ENCODE peak calls at places on chromosome 5, in four cellular contexts. F is EL, I is GM20000, X is brain microvascular endothelial cell. P is an unnamed sample.

GRCh38 chr5:1038417-1039209 is 30.0 kb downstream of the NKD2 start:
- DNase-seq in X (no peak), F (no peak), I (no peak), P (no peak)

GRCh38 chr5:107467137-107467932 is 203.4 kb downstream of the EFNA5 start:
- DNase-seq in X (no peak), F (no peak), I (no peak), P (no peak)

GRCh38 chr5:87151547-87151946 is 116.1 kb upstream of the RASA1 start:
- DNase-seq in X (peak), F (peak), I (no peak), P (peak)

GRCh38 chr5:86880785-86881492 is 263.2 kb downstream of the COX7C start:
- DNase-seq in X (peak), F (peak), I (peak), P (peak)

GRCh38 chr5:140162275-140162674 is 12.7 kb upstream of the CYSTM1 start:
- DNase-seq in I (no peak), F (no peak), X (no peak), P (no peak)

GRCh38 chr5:42950466-42951168 is 89.5 kb downstream of the ANXA2R start:
- DNase-seq in X (peak), I (peak), F (peak), P (peak)

GRCh38 chr5:37871023-37871815 is 31.4 kb upstream of the GDNF start:
- DNase-seq in X (no peak), F (peak), I (no peak), P (no peak)

GRCh38 chr5:132850066-132850465 is 16.2 kb downstream of the GDF9 start:
- DNase-seq in X (peak), F (peak), I (no peak), P (no peak)

GRCh38 chr5:160434022-160434531 is 12.4 kb downstream of the PTTG1 start:
- DNase-seq in I (peak), X (no peak), F (no peak), P (peak)

GRCh38 chr5:162768962-162769464 is 668.4 kb upstream of the CCNG1 start:
- DNase-seq in I (no peak), X (no peak), F (no peak), P (peak)

GRCh38 chr5:147446528-147446927 is 63.3 kb downstream of the DPYSL3 start:
- DNase-seq in X (no peak), F (no peak), I (no peak), P (no peak)

GRCh38 chr5:109614316-109614715 is 75.4 kb upstream of the MAN2A1 start:
- DNase-seq in F (no peak), I (no peak), X (no peak), P (no peak)

GRCh38 chr5:17180330-17180843 is 37.0 kb upstream of the BASP1 start:
- DNase-seq in X (no peak), F (no peak), I (no peak), P (no peak)

GRCh38 chr5:75523275-75523674 is 11.6 kb downstream of the POLK start:
- DNase-seq in F (no peak), X (no peak), I (no peak), P (no peak)

GRCh38 chr5:73399761-73400160 is 48.8 kb downstream of the FOXD1 start:
- DNase-seq in F (no peak), X (no peak), I (no peak), P (no peak)

GRCh38 chr5:154268073-154268472 is 77.5 kb downstream of the GALNT10 start:
- DNase-seq in F (no peak), X (no peak), I (no peak), P (no peak)

GRCh38 chr5:77852514-77853352 is 76.6 kb upstream of the TBCA start:
- DNase-seq in I (peak), X (peak), F (peak), P (peak)

GRCh38 chr5:117054808-117055398 is 480.3 kb upstream of the SEMA6A start:
- DNase-seq in X (no peak), I (no peak), F (no peak), P (no peak)

GRCh38 chr5:173477320-173478055 is 139.0 kb downstream of the BOD1 start:
- DNase-seq in F (no peak), X (peak), I (no peak), P (peak)

GRCh38 chr5:154771383-154771901 is 16.3 kb downstream of the LARP1 start:
- DNase-seq in I (no peak), F (peak), X (peak), P (no peak)

GRCh38 chr5:62386824-62387223 is 16.9 kb downstream of the DIMT1 start:
- DNase-seq in I (no peak), F (no peak), X (no peak), P (no peak)

GRCh38 chr5:107743357-107744000 is 72.7 kb upstream of the EFNA5 start:
- DNase-seq in F (peak), I (no peak), X (peak), P (no peak)

GRCh38 chr5:38193015-38193581 is 65.3 kb upstream of the EGFLAM start:
- DNase-seq in X (peak), F (peak), I (peak), P (peak)

GRCh38 chr5:113112435-113112834 is 135.8 kb downstream of the DCP2 start:
- DNase-seq in I (no peak), F (no peak), X (no peak), P (no peak)

GRCh38 chr5:178297751-178298150 is 65.1 kb upstream of the PHYKPL start:
- DNase-seq in I (no peak), X (no peak), F (no peak), P (no peak)

GRCh38 chr5:148482697-148483462 is 99.1 kb downstream of the FBXO38 start:
- DNase-seq in I (peak), F (peak), X (peak), P (peak)

GRCh38 chr5:58325950-58326500 is 133.9 kb downstream of the PLK2 start:
- DNase-seq in X (no peak), F (no peak), I (no peak), P (no peak)

GRCh38 chr5:56516936-56517521 is 283.9 kb upstream of the ANKRD55 start:
- DNase-seq in I (no peak), F (peak), X (peak), P (peak)

GRCh38 chr5:113204525-113205161 is 228.0 kb downstream of the DCP2 start:
- DNase-seq in F (peak), X (peak), I (no peak), P (no peak)

GRCh38 chr5:102678267-102679058 is 76.6 kb upstream of the PAM start:
- DNase-seq in F (peak), X (peak), I (no peak), P (no peak)